ENCODE peak calls at places on chromosomes 16 and 17, in nine cellular contexts. One of them, this sample, is unnamed.

GRCh38 chr17:78988152-78988551 is 8.4 kb upstream of the LGALS3BP start:
- DNase-seq in prostate gland: no peak
- DNase-seq in keratinocyte: no peak
- DNase-seq in CD8-positive, alpha-beta memory T cell: no peak
- DNase-seq in tibial artery: no peak
- DNase-seq in CD8-positive, alpha-beta T cell: no peak
- DNase-seq in heart right ventricle: no peak
- DNase-seq in CD4-positive, alpha-beta memory T cell: no peak
- DNase-seq in AG04450: no peak
- DNase-seq in this sample: no peak

GRCh38 chr16:89811321-89811720 is 5.1 kb downstream of the FANCA start:
- DNase-seq in prostate gland: no peak
- DNase-seq in keratinocyte: no peak
- DNase-seq in CD8-positive, alpha-beta memory T cell: no peak
- DNase-seq in tibial artery: no peak
- DNase-seq in CD8-positive, alpha-beta T cell: no peak
- DNase-seq in heart right ventricle: no peak
- DNase-seq in CD4-positive, alpha-beta memory T cell: no peak
- DNase-seq in AG04450: no peak
- DNase-seq in this sample: no peak

GRCh38 chr16:80100186-80100585 is 440.6 kb upstream of the DYNLRB2 start:
- DNase-seq in prostate gland: no peak
- DNase-seq in keratinocyte: no peak
- DNase-seq in CD8-positive, alpha-beta memory T cell: no peak
- DNase-seq in tibial artery: no peak
- DNase-seq in CD8-positive, alpha-beta T cell: no peak
- DNase-seq in heart right ventricle: no peak
- DNase-seq in CD4-positive, alpha-beta memory T cell: no peak
- DNase-seq in AG04450: no peak
- DNase-seq in this sample: no peak

GRCh38 chr17:2844386-2844785 is 48.1 kb downstream of the RAP1GAP2 start:
- DNase-seq in prostate gland: no peak
- DNase-seq in keratinocyte: no peak
- DNase-seq in CD8-positive, alpha-beta memory T cell: no peak
- DNase-seq in tibial artery: no peak
- DNase-seq in CD8-positive, alpha-beta T cell: no peak
- DNase-seq in heart right ventricle: no peak
- DNase-seq in CD4-positive, alpha-beta memory T cell: no peak
- DNase-seq in AG04450: no peak
- DNase-seq in this sample: no peak

GRCh38 chr17:12395733-12396354 is 269.8 kb upstream of the MYOCD start:
- DNase-seq in prostate gland: no peak
- DNase-seq in keratinocyte: no peak
- DNase-seq in CD8-positive, alpha-beta memory T cell: no peak
- DNase-seq in tibial artery: no peak
- DNase-seq in CD8-positive, alpha-beta T cell: no peak
- DNase-seq in heart right ventricle: no peak
- DNase-seq in CD4-positive, alpha-beta memory T cell: no peak
- DNase-seq in AG04450: no peak
- DNase-seq in this sample: no peak

GRCh38 chr17:2034157-2034556 is 4.2 kb downstream of the DPH1 start:
- DNase-seq in prostate gland: no peak
- DNase-seq in keratinocyte: no peak
- DNase-seq in CD8-positive, alpha-beta memory T cell: no peak
- DNase-seq in tibial artery: no peak
- DNase-seq in CD8-positive, alpha-beta T cell: no peak
- DNase-seq in heart right ventricle: no peak
- DNase-seq in CD4-positive, alpha-beta memory T cell: no peak
- DNase-seq in AG04450: no peak
- DNase-seq in this sample: no peak

GRCh38 chr16:16007743-16008111 is 58.3 kb downstream of the ABCC1 start:
- DNase-seq in prostate gland: no peak
- DNase-seq in keratinocyte: no peak
- DNase-seq in CD8-positive, alpha-beta memory T cell: no peak
- DNase-seq in tibial artery: no peak
- DNase-seq in CD8-positive, alpha-beta T cell: no peak
- DNase-seq in heart right ventricle: no peak
- DNase-seq in CD4-positive, alpha-beta memory T cell: no peak
- DNase-seq in AG04450: no peak
- DNase-seq in this sample: no peak

GRCh38 chr17:66420961-66421371 is 118.6 kb downstream of the PRKCA start:
- DNase-seq in prostate gland: no peak
- DNase-seq in keratinocyte: no peak
- DNase-seq in CD8-positive, alpha-beta memory T cell: no peak
- DNase-seq in tibial artery: no peak
- DNase-seq in CD8-positive, alpha-beta T cell: no peak
- DNase-seq in heart right ventricle: no peak
- DNase-seq in CD4-positive, alpha-beta memory T cell: no peak
- DNase-seq in AG04450: no peak
- DNase-seq in this sample: no peak

GRCh38 chr17:82064433-82065192 is 991 bp downstream of the DUS1L start:
- DNase-seq in prostate gland: no peak
- DNase-seq in keratinocyte: no peak
- DNase-seq in CD8-positive, alpha-beta memory T cell: no peak
- DNase-seq in tibial artery: no peak
- DNase-seq in CD8-positive, alpha-beta T cell: no peak
- DNase-seq in heart right ventricle: no peak
- DNase-seq in CD4-positive, alpha-beta memory T cell: no peak
- DNase-seq in AG04450: no peak
- DNase-seq in this sample: no peak

GRCh38 chr16:64172191-64172590 is 949.7 kb downstream of the CDH11 start:
- DNase-seq in prostate gland: no peak
- DNase-seq in keratinocyte: no peak
- DNase-seq in CD8-positive, alpha-beta memory T cell: no peak
- DNase-seq in tibial artery: no peak
- DNase-seq in CD8-positive, alpha-beta T cell: no peak
- DNase-seq in heart right ventricle: no peak
- DNase-seq in CD4-positive, alpha-beta memory T cell: no peak
- DNase-seq in AG04450: no peak
- DNase-seq in this sample: no peak

GRCh38 chr17:82106697-82107305 is 8.8 kb upstream of the FASN start:
- DNase-seq in prostate gland: no peak
- DNase-seq in keratinocyte: no peak
- DNase-seq in CD8-positive, alpha-beta memory T cell: no peak
- DNase-seq in tibial artery: no peak
- DNase-seq in CD8-positive, alpha-beta T cell: no peak
- DNase-seq in heart right ventricle: no peak
- DNase-seq in CD4-positive, alpha-beta memory T cell: no peak
- DNase-seq in AG04450: no peak
- DNase-seq in this sample: peak

GRCh38 chr16:88591577-88592021 is 21.4 kb downstream of the ZC3H18 start:
- DNase-seq in prostate gland: no peak
- DNase-seq in keratinocyte: no peak
- DNase-seq in CD8-positive, alpha-beta memory T cell: no peak
- DNase-seq in tibial artery: peak
- DNase-seq in CD8-positive, alpha-beta T cell: no peak
- DNase-seq in heart right ventricle: peak
- DNase-seq in CD4-positive, alpha-beta memory T cell: no peak
- DNase-seq in AG04450: no peak
- DNase-seq in this sample: peak

GRCh38 chr16:78462261-78463208 is 363.1 kb downstream of the WWOX start:
- DNase-seq in prostate gland: no peak
- DNase-seq in keratinocyte: no peak
- DNase-seq in CD8-positive, alpha-beta memory T cell: no peak
- DNase-seq in tibial artery: no peak
- DNase-seq in CD8-positive, alpha-beta T cell: no peak
- DNase-seq in heart right ventricle: no peak
- DNase-seq in CD4-positive, alpha-beta memory T cell: no peak
- DNase-seq in AG04450: no peak
- DNase-seq in this sample: no peak

GRCh38 chr16:75138636-75139035 is 9.7 kb upstream of the ZFP1 start:
- DNase-seq in prostate gland: no peak
- DNase-seq in keratinocyte: no peak
- DNase-seq in CD8-positive, alpha-beta memory T cell: no peak
- DNase-seq in tibial artery: no peak
- DNase-seq in CD8-positive, alpha-beta T cell: no peak
- DNase-seq in heart right ventricle: no peak
- DNase-seq in CD4-positive, alpha-beta memory T cell: no peak
- DNase-seq in AG04450: no peak
- DNase-seq in this sample: no peak

GRCh38 chr17:40180694-40181093 is 3.4 kb downstream of the RAPGEFL1 start:
- DNase-seq in prostate gland: peak
- DNase-seq in keratinocyte: no peak
- DNase-seq in CD8-positive, alpha-beta memory T cell: no peak
- DNase-seq in tibial artery: no peak
- DNase-seq in CD8-positive, alpha-beta T cell: no peak
- DNase-seq in heart right ventricle: no peak
- DNase-seq in CD4-positive, alpha-beta memory T cell: no peak
- DNase-seq in AG04450: no peak
- DNase-seq in this sample: no peak

GRCh38 chr17:59332890-59333377 is 1.5 kb downstream of the YPEL2 start:
- DNase-seq in prostate gland: peak
- DNase-seq in keratinocyte: no peak
- DNase-seq in CD8-positive, alpha-beta memory T cell: no peak
- DNase-seq in tibial artery: peak
- DNase-seq in CD8-positive, alpha-beta T cell: no peak
- DNase-seq in heart right ventricle: peak
- DNase-seq in CD4-positive, alpha-beta memory T cell: no peak
- DNase-seq in AG04450: no peak
- DNase-seq in this sample: peak

GRCh38 chr17:59331129-59331928 is at the start of gene YPEL2:
- DNase-seq in prostate gland: peak
- DNase-seq in keratinocyte: no peak
- DNase-seq in CD8-positive, alpha-beta memory T cell: peak
- DNase-seq in tibial artery: peak
- DNase-seq in CD8-positive, alpha-beta T cell: peak
- DNase-seq in heart right ventricle: peak
- DNase-seq in CD4-positive, alpha-beta memory T cell: peak
- DNase-seq in AG04450: peak
- DNase-seq in this sample: peak

GRCh38 chr17:59331929-59332889 is 754 bp downstream of the YPEL2 start:
- DNase-seq in prostate gland: peak
- DNase-seq in keratinocyte: no peak
- DNase-seq in CD8-positive, alpha-beta memory T cell: peak
- DNase-seq in tibial artery: peak
- DNase-seq in CD8-positive, alpha-beta T cell: no peak
- DNase-seq in heart right ventricle: peak
- DNase-seq in CD4-positive, alpha-beta memory T cell: peak
- DNase-seq in AG04450: no peak
- DNase-seq in this sample: peak

GRCh38 chr17:59335685-59336084 is 4.2 kb downstream of the YPEL2 start:
- DNase-seq in prostate gland: no peak
- DNase-seq in keratinocyte: no peak
- DNase-seq in CD8-positive, alpha-beta memory T cell: no peak
- DNase-seq in tibial artery: no peak
- DNase-seq in CD8-positive, alpha-beta T cell: no peak
- DNase-seq in heart right ventricle: no peak
- DNase-seq in CD4-positive, alpha-beta memory T cell: no peak
- DNase-seq in AG04450: no peak
- DNase-seq in this sample: no peak

GRCh38 chr17:59333845-59334244 is 2.4 kb downstream of the YPEL2 start:
- DNase-seq in prostate gland: no peak
- DNase-seq in keratinocyte: no peak
- DNase-seq in CD8-positive, alpha-beta memory T cell: no peak
- DNase-seq in tibial artery: no peak
- DNase-seq in CD8-positive, alpha-beta T cell: no peak
- DNase-seq in heart right ventricle: no peak
- DNase-seq in CD4-positive, alpha-beta memory T cell: no peak
- DNase-seq in AG04450: no peak
- DNase-seq in this sample: no peak
- H3K27ac ChIP-seq in prostate gland: no peak
- H3K27ac ChIP-seq in keratinocyte: no peak
- H3K27ac ChIP-seq in CD8-positive, alpha-beta memory T cell: no peak
- H3K27ac ChIP-seq in tibial artery: peak
- H3K27ac ChIP-seq in CD8-positive, alpha-beta T cell: no peak
- H3K27ac ChIP-seq in heart right ventricle: peak
- H3K27ac ChIP-seq in CD4-positive, alpha-beta memory T cell: no peak
- H3K27ac ChIP-seq in AG04450: no peak
- H3K27ac ChIP-seq in this sample: peak

DNA sequence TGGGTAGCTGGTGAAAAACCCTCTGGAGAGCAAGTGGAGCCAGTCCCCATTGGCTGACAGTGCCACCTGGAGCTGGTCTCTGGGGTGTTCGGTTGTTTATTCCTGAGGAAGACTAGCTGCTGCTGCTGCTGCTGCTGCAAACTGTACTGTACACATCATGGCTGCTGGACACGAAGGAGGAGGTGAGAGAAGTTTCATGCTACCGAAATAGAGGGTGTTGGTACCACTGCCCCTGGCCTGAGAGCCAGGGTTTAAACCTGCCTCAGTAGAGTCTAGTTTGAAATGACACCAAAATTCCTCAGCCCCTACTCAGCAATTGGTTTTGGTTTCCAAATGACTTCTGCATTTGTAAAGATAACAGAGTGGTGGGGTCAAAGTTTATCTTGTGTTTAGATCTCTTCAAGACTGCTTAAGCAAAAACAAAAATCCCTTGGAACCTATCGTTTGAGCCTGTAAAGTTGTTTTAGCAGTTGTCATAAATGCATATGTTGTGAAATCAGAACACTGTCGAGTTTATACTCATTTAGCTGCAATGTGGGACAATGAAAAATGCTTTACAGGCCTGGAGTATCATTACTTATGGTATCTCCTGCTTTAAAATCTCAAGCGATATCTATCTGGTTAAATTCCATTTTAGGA is 40.8 kb downstream of the CYB5B start:
- DNase-seq in prostate gland: no peak
- DNase-seq in keratinocyte: no peak
- DNase-seq in CD8-positive, alpha-beta memory T cell: no peak
- DNase-seq in tibial artery: no peak
- DNase-seq in CD8-positive, alpha-beta T cell: no peak
- DNase-seq in heart right ventricle: no peak
- DNase-seq in CD4-positive, alpha-beta memory T cell: peak
- DNase-seq in AG04450: no peak
- DNase-seq in this sample: no peak
- H3K27ac ChIP-seq in prostate gland: peak
- H3K27ac ChIP-seq in keratinocyte: no peak
- H3K27ac ChIP-seq in CD8-positive, alpha-beta memory T cell: no peak
- H3K27ac ChIP-seq in tibial artery: no peak
- H3K27ac ChIP-seq in CD8-positive, alpha-beta T cell: no peak
- H3K27ac ChIP-seq in heart right ventricle: peak
- H3K27ac ChIP-seq in CD4-positive, alpha-beta memory T cell: peak
- H3K27ac ChIP-seq in AG04450: no peak
- H3K27ac ChIP-seq in this sample: no peak

GRCh38 chr17:70420876-70421445 is 251.6 kb downstream of the KCNJ2 start:
- DNase-seq in prostate gland: no peak
- DNase-seq in keratinocyte: no peak
- DNase-seq in CD8-positive, alpha-beta memory T cell: no peak
- DNase-seq in tibial artery: no peak
- DNase-seq in CD8-positive, alpha-beta T cell: no peak
- DNase-seq in heart right ventricle: no peak
- DNase-seq in CD4-positive, alpha-beta memory T cell: no peak
- DNase-seq in AG04450: no peak
- DNase-seq in this sample: no peak
- H3K27ac ChIP-seq in prostate gland: no peak
- H3K27ac ChIP-seq in keratinocyte: no peak
- H3K27ac ChIP-seq in CD8-positive, alpha-beta memory T cell: no peak
- H3K27ac ChIP-seq in tibial artery: no peak
- H3K27ac ChIP-seq in CD8-positive, alpha-beta T cell: no peak
- H3K27ac ChIP-seq in heart right ventricle: no peak
- H3K27ac ChIP-seq in CD4-positive, alpha-beta memory T cell: no peak
- H3K27ac ChIP-seq in AG04450: no peak
- H3K27ac ChIP-seq in this sample: no peak

DNA sequence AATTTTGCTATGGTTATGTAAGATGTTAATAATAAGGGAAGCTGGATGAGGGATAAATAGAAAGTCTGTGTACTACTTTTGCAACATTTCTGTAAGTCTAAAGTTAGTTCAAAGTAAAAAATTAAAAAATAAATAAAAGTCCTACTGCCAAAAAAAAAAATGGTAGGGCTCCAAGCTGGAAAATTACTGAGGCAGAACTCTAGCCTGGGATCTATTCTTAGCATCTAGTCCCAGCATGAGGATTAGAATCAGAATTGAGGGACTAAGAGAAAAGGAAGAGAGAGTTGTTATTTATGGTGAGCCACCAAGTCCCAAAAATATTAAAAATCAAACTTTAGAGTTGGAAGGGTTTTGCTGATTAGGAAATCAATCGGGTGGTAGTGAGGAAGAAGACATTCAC is 110.3 kb downstream of the CYB561 start:
- DNase-seq in prostate gland: no peak
- DNase-seq in keratinocyte: no peak
- DNase-seq in CD8-positive, alpha-beta memory T cell: no peak
- DNase-seq in tibial artery: no peak
- DNase-seq in CD8-positive, alpha-beta T cell: no peak
- DNase-seq in heart right ventricle: no peak
- DNase-seq in CD4-positive, alpha-beta memory T cell: no peak
- DNase-seq in AG04450: no peak
- DNase-seq in this sample: no peak
- H3K27ac ChIP-seq in prostate gland: no peak
- H3K27ac ChIP-seq in keratinocyte: no peak
- H3K27ac ChIP-seq in CD8-positive, alpha-beta memory T cell: no peak
- H3K27ac ChIP-seq in tibial artery: peak
- H3K27ac ChIP-seq in CD8-positive, alpha-beta T cell: no peak
- H3K27ac ChIP-seq in heart right ventricle: no peak
- H3K27ac ChIP-seq in CD4-positive, alpha-beta memory T cell: no peak
- H3K27ac ChIP-seq in AG04450: no peak
- H3K27ac ChIP-seq in this sample: no peak

This sample was measured in gastrocnemius medialis.